ENCODE peak calls at places on chromosome 19, in five cellular contexts. U is H7; O is heart right ventricle; D is activated naive CD4-positive, alpha-beta T cell; B is T47D. G is an unnamed sample.

GRCh38 chr19:42114412-42114811 is 17.8 kb downstream of the POU2F2 start:
- DNase-seq in U (peak), O (no peak), D (no peak), B (no peak), G (peak)

GRCh38 chr19:4063369-4064072 is 3.2 kb downstream of the ZBTB7A start:
- DNase-seq in U (peak), O (no peak), D (no peak), B (peak), G (no peak)

GRCh38 chr19:9431475-9431874 is 3.9 kb downstream of the ZNF266 start:
- DNase-seq in U (peak), O (peak), D (no peak), B (peak), G (peak)

GRCh38 chr19:40677156-40677555 is 13.3 kb downstream of the NUMBL start:
- DNase-seq in U (no peak), O (no peak), D (no peak), B (no peak), G (no peak)

GRCh38 chr19:5484398-5485285 is 29.4 kb downstream of the ZNRF4 start:
- DNase-seq in U (peak), O (no peak), D (no peak), B (no peak), G (no peak)

GRCh38 chr19:42412661-42413076 is 14.5 kb downstream of the LIPE start:
- DNase-seq in U (peak), O (no peak), D (no peak), B (no peak), G (no peak)

GRCh38 chr19:38361633-38362075 is 12.7 kb upstream of the PSMD8 start:
- DNase-seq in U (peak), O (peak), D (no peak), B (peak), G (peak)

GRCh38 chr19:18233224-18233825 is 7.1 kb upstream of the PDE4C start:
- DNase-seq in U (peak), O (no peak), D (no peak), B (peak), G (peak)

GRCh38 chr19:398719-399118 is 10.2 kb downstream of the C2CD4C start:
- DNase-seq in U (no peak), O (no peak), D (no peak), B (no peak), G (no peak)

GRCh38 chr19:49387936-49388372 is at the start of gene KASH5:
- DNase-seq in U (peak), O (peak), D (peak), B (no peak), G (no peak)

GRCh38 chr19:43562698-43563241 is 12.6 kb downstream of the XRCC1 start:
- DNase-seq in U (no peak), O (peak), D (peak), B (no peak), G (no peak)

GRCh38 chr19:29587518-29587986 is 18.5 kb upstream of the POP4 start:
- DNase-seq in U (no peak), O (no peak), D (no peak), B (peak), G (no peak)

GRCh38 chr19:45474941-45475516 is 7.2 kb downstream of the FOSB start:
- DNase-seq in U (no peak), O (no peak), D (no peak), B (no peak), G (no peak)

GRCh38 chr19:18605546-18606280 is 886 bp downstream of the CRLF1 start:
- DNase-seq in U (peak), O (no peak), D (no peak), B (no peak), G (no peak)

G was measured in WERI-Rb-1.